ENCODE peak calls at places on chromosomes 1 and 21, in nine cellular contexts. Y is EH; Q is GM12891; C is NCI-H2081; D is endothelial cell; F is HTR-8/SVneo; V is fibroblast of mammary gland; H is stimulated activated CD4-positive, alpha-beta T cell treated with anti-CD3 and anti-CD28 coated beads, Interleukin-1b, Interleukin-23, amount 100 ng/mL, for 1 hour; W is NCI-H1694 treated with DMSO at 0.1 percent for 48 hours. A is an unnamed sample.

GRCh38 chr1:205782627-205783470 is 7.6 kb upstream of the RAB29 start:
- DNase-seq in C (no peak), Q (no peak), V (peak), H (no peak), D (no peak), Y (peak), F (no peak), W (no peak), A (no peak)

GRCh38 chr21:36695671-36696389 is 3.1 kb upstream of the SIM2 start:
- DNase-seq in F (no peak), C (no peak), W (no peak), Y (no peak), Q (peak), D (peak), V (no peak), H (no peak), A (no peak)

GRCh38 chr1:62281922-62282555 is 37.2 kb downstream of the KANK4 start:
- DNase-seq in D (no peak), F (no peak), H (no peak), W (no peak), Y (peak), Q (no peak), V (peak), C (no peak), A (no peak)

GRCh38 chr1:101284021-101284420 is 47.2 kb downstream of the S1PR1 start:
- DNase-seq in V (no peak), W (no peak), Q (no peak), H (no peak), F (no peak), C (no peak), Y (no peak), D (no peak), A (no peak)

GRCh38 chr1:61597601-61598000 is 127.3 kb downstream of the TM2D1 start:
- DNase-seq in H (no peak), Q (no peak), C (no peak), F (no peak), W (no peak), D (no peak), Y (no peak), V (no peak), A (no peak)

GRCh38 chr1:97010865-97011264 is 289.3 kb downstream of the PTBP2 start:
- DNase-seq in D (no peak), V (no peak), W (no peak), Y (no peak), C (no peak), H (no peak), Q (no peak), F (no peak), A (no peak)

GRCh38 chr1:110190282-110190929 is 19.7 kb upstream of the KCNC4 start:
- DNase-seq in Y (no peak), H (no peak), W (peak), C (peak), D (no peak), V (no peak), Q (no peak), F (no peak), A (no peak)

GRCh38 chr21:27408826-27409225 is 441.9 kb upstream of the ADAMTS5 start:
- DNase-seq in Y (no peak), D (no peak), Q (no peak), C (no peak), V (no peak), F (no peak), H (no peak), W (no peak), A (no peak)

GRCh38 chr21:43196789-43197188 is 28.0 kb downstream of the CRYAA start:
- DNase-seq in H (no peak), C (peak), D (no peak), F (no peak), V (peak), Y (no peak), Q (no peak), W (no peak), A (peak)

GRCh38 chr21:43192501-43193081 is 23.8 kb downstream of the CRYAA start:
- DNase-seq in D (no peak), H (no peak), W (no peak), C (no peak), Y (no peak), F (no peak), Q (no peak), V (no peak), A (no peak)

GRCh38 chr1:86362807-86363206 is 33.3 kb downstream of the ODF2L start:
- DNase-seq in V (no peak), Q (no peak), C (no peak), H (no peak), D (no peak), Y (no peak), F (no peak), W (no peak), A (no peak)

GRCh38 chr21:35239811-35240219 is 190.7 kb upstream of the RUNX1 start:
- DNase-seq in F (no peak), V (peak), Y (no peak), W (peak), Q (no peak), D (no peak), C (peak), H (no peak), A (no peak)

GRCh38 chr21:41032536-41032935 is 135.4 kb upstream of the BACE2 start:
- DNase-seq in Q (no peak), W (no peak), Y (peak), C (no peak), F (no peak), H (no peak), V (no peak), D (no peak), A (no peak)

GRCh38 chr1:145994391-145995120 is 1.8 kb downstream of the TXNIP start:
- DNase-seq in W (no peak), Q (no peak), C (no peak), V (peak), H (no peak), D (no peak), Y (no peak), F (no peak), A (no peak)

GRCh38 chr1:165898837-165899236 is 71.4 kb downstream of the UCK2 start:
- DNase-seq in V (peak), C (no peak), D (no peak), Y (peak), F (peak), Q (no peak), H (no peak), W (no peak), A (peak)

GRCh38 chr1:190179817-190180216 is 297.8 kb downstream of the BRINP3 start:
- DNase-seq in F (peak), Q (no peak), W (no peak), Y (no peak), C (peak), H (no peak), V (no peak), D (no peak), A (no peak)

GRCh38 chr1:175824079-175824478 is 80.7 kb upstream of the TNR start:
- DNase-seq in W (peak), Y (no peak), F (no peak), C (no peak), Q (no peak), V (peak), D (peak), H (no peak), A (no peak)

GRCh38 chr1:18901952-18902522 is 318 bp downstream of the ALDH4A1 start:
- DNase-seq in F (peak), Q (no peak), V (no peak), D (no peak), H (no peak), C (no peak), Y (peak), W (no peak), A (no peak)

GRCh38 chr1:228293393-228293792 is 85.5 kb downstream of the OBSCN start:
- DNase-seq in Y (no peak), H (no peak), F (no peak), V (no peak), W (no peak), D (no peak), Q (no peak), C (no peak), A (no peak)

GRCh38 chr21:35179990-35180557 is 131.0 kb upstream of the RUNX1 start:
- DNase-seq in Q (no peak), Y (peak), W (no peak), V (peak), D (no peak), H (no peak), F (peak), C (no peak), A (no peak)

GRCh38 chr1:223142795-223143759 is at the start of gene TLR5:
- DNase-seq in H (peak), C (peak), F (peak), Y (peak), D (peak), W (peak), V (peak), Q (peak), A (peak)

GRCh38 chr1:206895320-206895719 is 1.9 kb upstream of the IL24 start:
- DNase-seq in V (no peak), C (peak), H (no peak), W (no peak), F (no peak), Q (no peak), D (no peak), Y (no peak), A (peak)

A was measured in PC-9.